ENCODE peak calls at places on chromosomes 2 and 18, in four cellular contexts. U, O, T and S are unnamed samples.

GRCh38 chr2:188725981-188726380 is 248.2 kb upstream of the COL3A1 start:
- DNase-seq in U (no peak), O (no peak), T (peak), S (no peak)

GRCh38 chr18:3055201-3055600 is 42.3 kb upstream of the LPIN2 start:
- DNase-seq in U (no peak), O (no peak), T (no peak), S (no peak)

GRCh38 chr2:44207102-44207501 is 38.4 kb downstream of the PPM1B start:
- DNase-seq in U (no peak), O (no peak), T (no peak), S (no peak)

GRCh38 chr2:180618570-180618969 is 361.8 kb upstream of the UBE2E3 start:
- DNase-seq in U (no peak), O (no peak), T (no peak), S (no peak)

GRCh38 chr2:109098251-109098920 is 30.6 kb upstream of the SH3RF3 start:
- DNase-seq in U (no peak), O (no peak), T (peak), S (no peak)

GRCh38 chr2:157932480-157933205 is 56.5 kb upstream of the ACVR1 start:
- DNase-seq in U (no peak), O (no peak), T (no peak), S (no peak)

GRCh38 chr2:206064077-206064476 is 21.9 kb downstream of the INO80D start:
- DNase-seq in U (no peak), O (no peak), T (no peak), S (no peak)

GRCh38 chr2:224887159-224887558 is 155.1 kb downstream of the DOCK10 start:
- DNase-seq in U (no peak), O (no peak), T (peak), S (no peak)

GRCh38 chr18:76584414-76585310 is 89.6 kb upstream of the ZNF516 start:
- DNase-seq in U (no peak), O (no peak), T (no peak), S (no peak)

GRCh38 chr18:11899063-11899462 is 9.1 kb downstream of the MPPE1 start:
- DNase-seq in U (no peak), O (no peak), T (no peak), S (no peak)

GRCh38 chr2:216576611-216577010 is 56.6 kb upstream of the IGFBP2 start:
- DNase-seq in U (no peak), O (no peak), T (no peak), S (no peak)

GRCh38 chr2:132267372-132267771 is 105.6 kb upstream of the ANKRD30BL start:
- DNase-seq in U (no peak), O (no peak), T (peak), S (no peak)

GRCh38 chr2:151238527-151239487 is 22.9 kb downstream of the RBM43 start:
- DNase-seq in U (peak), O (no peak), T (peak), S (no peak)

GRCh38 chr18:77032121-77032758 is 100.3 kb downstream of the MBP start:
- DNase-seq in U (no peak), O (peak), T (no peak), S (no peak)

GRCh38 chr18:9285604-9286003 is 49.0 kb upstream of the TWSG1 start:
- DNase-seq in U (no peak), O (no peak), T (peak), S (no peak)

GRCh38 chr2:239331560-239331959 is 69.3 kb downstream of the HDAC4 start:
- DNase-seq in U (no peak), O (no peak), T (no peak), S (no peak)

GRCh38 chr18:6521804-6522418 is 107.2 kb upstream of the L3MBTL4 start:
- DNase-seq in U (no peak), O (no peak), T (peak), S (no peak)

GRCh38 chr2:169509230-169509917 is at the start of gene KLHL41:
- DNase-seq in U (no peak), O (no peak), T (peak), S (no peak)

GRCh38 chr2:57598552-57598951 is 448.1 kb upstream of the VRK2 start:
- DNase-seq in U (no peak), O (no peak), T (peak), S (no peak)

GRCh38 chr18:75309564-75309963 is 99.0 kb downstream of the TSHZ1 start:
- DNase-seq in U (no peak), O (no peak), T (no peak), S (no peak)

GRCh38 chr18:33820517-33821368 is 242.7 kb downstream of the ASXL3 start:
- DNase-seq in U (peak), O (peak), T (no peak), S (no peak)

GRCh38 chr2:10326707-10327594 is 24.2 kb downstream of the HPCAL1 start:
- DNase-seq in U (no peak), O (no peak), T (no peak), S (no peak)

GRCh38 chr2:162613839-162614238 is 224.7 kb downstream of the KCNH7 start:
- DNase-seq in U (no peak), O (no peak), T (no peak), S (no peak)

GRCh38 chr2:240149943-240150784 is 9.7 kb upstream of the OTOS start:
- DNase-seq in U (peak), O (no peak), T (peak), S (no peak)

GRCh38 chr18:6203791-6204190 is 210.9 kb downstream of the L3MBTL4 start:
- DNase-seq in U (no peak), O (peak), T (no peak), S (no peak)

GRCh38 chr2:223166215-223166493 is 114.2 kb downstream of the KCNE4 start:
- DNase-seq in U (no peak), O (no peak), T (no peak), S (no peak)

GRCh38 chr2:134846213-134846612 is 7.8 kb downstream of the ACMSD start:
- DNase-seq in U (no peak), O (no peak), T (peak), S (no peak)

GRCh38 chr2:100954044-100954420 is 48.1 kb upstream of the RPL31 start:
- DNase-seq in U (no peak), O (no peak), T (no peak), S (no peak)

GRCh38 chr2:190853659-190854386 is 26.8 kb upstream of the GLS start:
- DNase-seq in U (no peak), O (no peak), T (no peak), S (no peak)

GRCh38 chr2:238720232-238720672 is 127.6 kb upstream of the TWIST2 start:
- DNase-seq in U (peak), O (no peak), T (peak), S (no peak)

GRCh38 chr2:158467248-158467647 is 10.5 kb downstream of the PKP4 start:
- DNase-seq in U (no peak), O (no peak), T (no peak), S (no peak)

GRCh38 chr18:29226201-29226600 is 1049.3 kb upstream of the CDH2 start:
- DNase-seq in U (no peak), O (no peak), T (peak), S (no peak)

GRCh38 chr18:72820571-72820970 is 47.2 kb downstream of the NETO1 start:
- DNase-seq in U (no peak), O (no peak), T (peak), S (no peak)

DNA sequence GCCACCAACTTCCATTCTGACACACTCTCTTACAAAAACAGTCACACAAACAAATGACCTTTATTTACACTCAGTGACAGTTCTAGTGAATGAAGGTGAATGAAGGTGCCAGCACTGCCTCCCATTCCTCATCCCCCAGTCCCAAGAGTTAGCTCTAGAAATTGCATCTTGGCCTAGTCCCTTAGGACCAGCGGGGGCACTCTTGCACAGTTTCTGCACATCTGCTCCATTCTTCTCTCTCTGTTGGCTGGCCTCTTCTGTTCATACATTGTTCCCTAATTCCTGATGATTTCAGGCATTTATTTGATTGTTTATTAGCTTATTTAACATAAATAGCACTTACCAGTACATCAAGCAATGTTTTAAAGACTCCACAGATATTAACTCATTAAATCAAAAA is 30.9 kb downstream of the GAREM1 start:
- DNase-seq in U (no peak), O (no peak), T (peak), S (no peak)
- TF ChIP-seq CTCF in U (peak), O (no peak), T (peak), S (no peak)

DNA sequence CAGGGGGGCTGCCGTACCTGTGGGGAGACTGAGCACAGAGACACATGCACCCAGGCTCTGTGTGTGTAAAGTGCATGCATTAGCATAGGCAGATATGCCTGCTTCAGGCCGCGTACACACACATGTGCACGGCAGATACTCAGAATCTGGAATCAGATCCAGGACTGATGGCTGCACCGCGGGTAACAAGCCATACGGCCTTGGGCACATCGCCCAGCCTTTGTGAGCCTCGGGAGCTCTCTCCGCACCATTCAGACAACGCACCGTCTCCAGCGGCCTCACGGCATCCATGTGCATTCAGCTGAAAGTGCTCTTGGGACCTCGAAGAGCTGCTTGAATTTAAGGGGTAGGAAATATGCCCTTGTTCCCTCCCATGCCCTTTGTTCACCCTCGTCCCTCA is 377.5 kb upstream of the MYT1L start:
- DNase-seq in U (no peak), O (no peak), T (no peak), S (no peak)
- TF ChIP-seq CTCF in U (no peak), O (no peak), T (no peak), S (no peak)

GRCh38 chr2:207066166-207066565 is 99.6 kb downstream of the KLF7 start:
- DNase-seq in U (no peak), O (no peak), T (no peak), S (no peak)
- TF ChIP-seq CTCF in U (no peak), O (no peak), T (no peak), S (no peak)

DNA sequence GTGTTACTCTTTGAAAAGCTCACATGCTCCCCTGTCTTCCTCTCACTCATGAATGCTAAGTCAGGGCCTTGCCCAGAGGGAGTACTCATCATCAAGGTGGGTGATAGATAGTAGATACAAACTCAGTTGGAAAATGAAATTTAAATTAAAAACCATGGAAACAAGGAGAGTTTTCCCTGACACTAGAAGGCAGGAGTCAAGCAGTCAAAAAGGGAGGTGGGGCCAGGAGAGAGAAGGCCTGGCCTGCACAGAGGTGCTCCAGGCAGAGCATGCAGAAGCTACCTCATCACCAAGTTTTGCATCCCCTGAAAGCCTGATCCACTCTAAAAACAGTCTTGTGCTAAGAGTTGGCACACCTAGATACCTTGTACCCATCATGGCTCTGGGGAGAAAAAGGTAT is 143.7 kb downstream of the MYO5B start:
- DNase-seq in U (no peak), O (no peak), T (peak), S (no peak)
- TF ChIP-seq CTCF in U (peak), O (no peak), T (peak), S (no peak)

GRCh38 chr2:127416486-127417001 is 1.7 kb upstream of the PROC start:
- DNase-seq in U (no peak), O (no peak), T (peak), S (no peak)

GRCh38 chr2:127417406-127417805 is 821 bp upstream of the PROC start:
- DNase-seq in U (no peak), O (no peak), T (no peak), S (no peak)

GRCh38 chr2:127414855-127415592 is 3.2 kb upstream of the PROC start:
- DNase-seq in U (no peak), O (no peak), T (no peak), S (no peak)

GRCh38 chr2:127413782-127414743 is 4.2 kb upstream of the PROC start:
- DNase-seq in U (no peak), O (no peak), T (peak), S (no peak)

GRCh38 chr2:127415593-127416485 is 2.4 kb upstream of the PROC start:
- DNase-seq in U (peak), O (peak), T (peak), S (peak)
- TF ChIP-seq CTCF in U (peak), O (peak), T (peak), S (no peak)

GRCh38 chr18:48937869-48938750 is 12.7 kb downstream of the SMAD7 start:
- DNase-seq in U (no peak), O (no peak), T (no peak), S (no peak)
- TF ChIP-seq CTCF in U (no peak), O (no peak), T (no peak), S (no peak)

DNA sequence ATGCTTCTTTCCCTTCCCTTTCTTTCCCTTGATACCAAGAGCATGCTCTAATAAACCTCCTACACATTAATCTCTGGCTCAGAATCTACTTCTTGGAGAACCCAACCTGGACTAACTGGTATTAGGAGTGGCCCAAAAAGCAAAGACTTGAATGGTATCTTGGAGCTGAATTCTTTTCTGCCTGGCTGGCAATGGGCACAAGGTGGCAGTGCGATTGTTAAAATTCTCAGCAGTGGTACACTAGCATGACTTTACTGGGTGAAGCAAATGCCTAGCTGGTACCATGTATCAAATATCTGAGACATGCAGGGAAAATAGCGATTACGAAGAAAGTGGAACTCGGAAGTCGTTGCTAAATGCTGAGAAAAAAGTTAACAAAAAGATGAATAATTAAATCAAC is 376.1 kb downstream of the XIRP2 start:
- DNase-seq in U (no peak), O (no peak), T (peak), S (no peak)
- TF ChIP-seq CTCF in U (peak), O (peak), T (peak), S (no peak)

GRCh38 chr2:236561874-236562273 is 7.8 kb upstream of the ACKR3 start:
- DNase-seq in U (no peak), O (no peak), T (no peak), S (no peak)

GRCh38 chr2:236565225-236565624 is 4.4 kb upstream of the ACKR3 start:
- DNase-seq in U (no peak), O (no peak), T (no peak), S (no peak)

GRCh38 chr2:236558999-236559978 is 10.3 kb upstream of the ACKR3 start:
- DNase-seq in U (no peak), O (no peak), T (no peak), S (no peak)

GRCh38 chr2:236563953-236564352 is 5.7 kb upstream of the ACKR3 start:
- DNase-seq in U (no peak), O (no peak), T (no peak), S (no peak)

GRCh38 chr2:236562434-236562833 is 7.2 kb upstream of the ACKR3 start:
- DNase-seq in U (no peak), O (no peak), T (peak), S (no peak)
- TF ChIP-seq CTCF in U (peak), O (no peak), T (peak), S (no peak)

GRCh38 chr2:111618953-111619902 is 264.8 kb downstream of the ANAPC1 start:
- DNase-seq in U (no peak), O (no peak), T (peak), S (no peak)
- TF ChIP-seq CTCF in U (no peak), O (no peak), T (peak), S (no peak)

DNA sequence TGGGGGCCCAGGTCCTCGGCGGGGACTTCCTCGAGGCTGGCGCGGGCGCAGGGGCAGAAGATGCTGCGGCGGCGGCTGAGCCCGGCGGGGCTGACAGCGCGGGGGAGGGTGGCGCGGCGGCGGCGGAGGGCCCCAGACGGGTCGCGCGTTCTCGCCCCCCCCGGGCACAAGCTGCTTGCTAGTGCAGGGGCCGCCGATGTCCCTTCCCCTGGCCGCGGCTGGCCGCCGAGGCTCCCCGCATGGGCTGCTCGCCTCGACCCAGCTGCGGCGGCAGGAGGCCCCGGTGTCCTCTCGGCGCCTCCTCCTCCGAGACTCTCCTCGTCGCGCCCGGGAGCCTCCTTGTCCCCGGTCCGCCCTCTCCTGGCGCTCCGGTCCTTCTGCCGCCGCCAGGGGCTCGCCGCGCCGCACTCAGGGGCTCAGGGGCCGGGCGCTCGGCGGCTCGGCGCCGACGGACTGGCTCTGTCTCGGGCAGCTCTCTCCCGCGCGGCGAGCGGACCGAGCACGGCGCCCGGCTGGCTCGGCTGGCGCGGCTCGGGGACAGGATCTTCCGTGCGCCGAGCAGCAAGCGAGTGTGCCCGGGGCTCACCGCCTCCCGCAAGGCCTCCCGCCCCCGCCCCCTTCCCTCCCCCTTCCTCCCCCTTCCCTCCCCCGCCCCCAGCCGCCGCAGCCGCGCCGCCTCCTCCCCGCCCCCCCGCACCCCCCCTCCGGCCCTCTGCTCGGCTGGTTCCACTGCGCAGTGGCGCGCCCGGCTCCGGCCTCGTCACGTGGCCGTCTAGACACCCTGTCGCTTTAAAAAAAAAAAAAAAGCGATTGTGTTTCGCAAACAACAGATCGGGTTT is 902 bp upstream of the SMAD7 start:
- DNase-seq in U (no peak), O (peak), T (peak), S (peak)
- TF ChIP-seq CTCF in U (peak), O (no peak), T (peak), S (no peak)